ENCODE peak calls at places on chromosomes 11 and 22, in six cellular contexts. I is testis, E is HCT116, D is A549, S is gastrocnemius medialis, T is endothelial cell of umbilical vein. B is an unnamed sample.

GRCh38 chr11:48019230-48019584 is 38.8 kb downstream of the PTPRJ start:
- DNase-seq in I (no peak), E (no peak), D (no peak), S (no peak), T (peak; percentile 65), B (no peak)

GRCh38 chr11:122293298-122294023 is 177.4 kb upstream of the BLID start:
- DNase-seq in I (peak; percentile 60), E (no peak), D (no peak), S (no peak), T (no peak), B (no peak)

GRCh38 chr11:45876401-45876800 is 9.1 kb upstream of the MAPK8IP1 start:
- DNase-seq in I (no peak), E (no peak), D (no peak), S (no peak), T (no peak), B (no peak)

GRCh38 chr22:37906364-37907008 is 389 bp downstream of the MICALL1 start:
- DNase-seq in I (peak; percentile 24), E (no peak), D (no peak), S (no peak), T (no peak), B (peak; percentile 89)

GRCh38 chr22:27845603-27846100 is 44.1 kb upstream of the MN1 start:
- DNase-seq in I (peak; percentile 5), E (no peak), D (no peak), S (no peak), T (no peak), B (no peak)

GRCh38 chr11:92276773-92277172 is 52.2 kb downstream of the FAT3 start:
- DNase-seq in I (no peak), E (no peak), D (no peak), S (no peak), T (peak; percentile 4), B (no peak)

GRCh38 chr11:116693206-116694016 is 79.4 kb downstream of the BUD13 start:
- DNase-seq in I (no peak), E (no peak), D (no peak), S (no peak), T (no peak), B (peak; percentile 59)

GRCh38 chr11:14248577-14248976 is 110.4 kb downstream of the RRAS2 start:
- DNase-seq in I (peak; percentile 26), E (no peak), D (no peak), S (no peak), T (no peak), B (no peak)

GRCh38 chr11:69115586-69116560 is 39.9 kb upstream of the SMIM38 start:
- DNase-seq in I (no peak), E (no peak), D (peak; percentile 35), S (no peak), T (no peak), B (peak; percentile 61)

GRCh38 chr11:32325187-32325586 is 110.2 kb downstream of the WT1 start:
- DNase-seq in I (peak; percentile 36), E (no peak), D (no peak), S (no peak), T (no peak), B (no peak)

GRCh38 chr11:98194611-98195010 is 826.1 kb upstream of the CNTN5 start:
- DNase-seq in I (no peak), E (no peak), D (no peak), S (no peak), T (no peak), B (no peak)

GRCh38 chr11:124752471-124753100 is 531 bp upstream of the VSIG2 start:
- DNase-seq in I (no peak), E (no peak), D (no peak), S (no peak), T (no peak), B (no peak)

GRCh38 chr11:71490044-71490730 is 36.9 kb upstream of the KRTAP5-7 start:
- DNase-seq in I (no peak), E (no peak), D (no peak), S (no peak), T (no peak), B (no peak)

GRCh38 chr11:35579557-35580396 is 38.5 kb upstream of the FJX1 start:
- DNase-seq in I (no peak), E (peak; percentile 46), D (peak; percentile 69), S (no peak), T (no peak), B (no peak)

GRCh38 chr11:1237851-1238250 is 15.0 kb downstream of the MUC5B start:
- DNase-seq in I (no peak), E (no peak), D (no peak), S (no peak), T (no peak), B (no peak)

DNA sequence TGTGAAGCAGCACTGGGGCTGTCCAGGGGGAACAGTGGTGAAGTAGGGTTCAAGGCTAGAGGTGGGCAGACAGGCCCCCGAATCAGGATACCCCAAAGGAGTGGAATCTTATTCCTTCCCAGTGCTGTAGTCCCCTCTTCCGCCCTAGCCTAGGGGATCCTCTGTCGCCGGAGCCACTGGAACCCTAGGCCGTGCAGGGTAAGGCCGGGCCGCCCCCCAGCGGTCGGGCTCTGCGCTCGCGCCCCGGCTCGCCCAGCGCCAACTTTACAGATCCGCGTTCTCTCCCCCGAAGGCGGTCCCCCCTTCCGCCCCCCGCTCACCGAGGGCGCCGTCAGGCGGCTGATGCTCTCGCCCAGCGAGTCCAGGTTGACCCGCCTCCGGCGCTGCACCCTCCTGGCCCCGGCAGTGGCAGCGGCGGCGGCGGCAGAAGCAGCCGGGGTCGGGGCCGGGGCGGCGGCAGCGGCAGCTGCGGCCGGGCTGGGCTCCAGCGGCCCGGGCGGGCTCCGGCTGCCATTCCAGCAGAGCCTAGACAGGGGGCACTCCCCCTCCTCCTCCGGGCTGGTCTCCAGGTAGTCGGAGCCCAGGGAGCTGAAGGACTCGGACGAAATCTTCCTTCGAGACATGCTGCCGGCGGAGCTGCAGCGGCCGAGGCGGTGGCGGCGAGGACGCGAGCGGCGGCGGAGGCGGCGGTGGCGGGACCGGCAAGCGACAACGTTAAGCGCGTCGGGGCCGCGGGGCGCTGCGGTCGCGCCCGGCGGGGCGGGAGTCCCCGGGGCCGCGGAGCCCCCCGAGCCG is 646 bp downstream of the GUCY1A2 start:
- DNase-seq in I (peak; percentile 74), E (no peak), D (peak; percentile 21), S (no peak), T (peak; percentile 7), B (peak; percentile 78)
- H3K4me3 ChIP-seq in I (peak overlapping the region; percentile 75), E (no peak overlapping the region), D (peak overlapping the region; percentile 62), S (peak overlapping the region; percentile 43), T (peak overlapping the region; percentile 20), B (peak overlapping the region; percentile 18)

GRCh38 chr11:126414615-126415014 is 59.1 kb downstream of the ST3GAL4 start:
- DNase-seq in I (no peak), E (no peak), D (no peak), S (no peak), T (no peak), B (no peak)

GRCh38 chr11:126415669-126416420 is 60.4 kb downstream of the ST3GAL4 start:
- DNase-seq in I (peak; percentile 87), E (no peak), D (no peak), S (no peak), T (no peak), B (no peak)

GRCh38 chr11:126417463-126417862 is 62.0 kb downstream of the ST3GAL4 start:
- DNase-seq in I (no peak), E (no peak), D (no peak), S (no peak), T (no peak), B (no peak)

GRCh38 chr11:126415128-126415527 is 59.6 kb downstream of the ST3GAL4 start:
- DNase-seq in I (peak; percentile 88), E (no peak), D (no peak), S (peak; percentile 41), T (no peak), B (no peak)

DNA sequence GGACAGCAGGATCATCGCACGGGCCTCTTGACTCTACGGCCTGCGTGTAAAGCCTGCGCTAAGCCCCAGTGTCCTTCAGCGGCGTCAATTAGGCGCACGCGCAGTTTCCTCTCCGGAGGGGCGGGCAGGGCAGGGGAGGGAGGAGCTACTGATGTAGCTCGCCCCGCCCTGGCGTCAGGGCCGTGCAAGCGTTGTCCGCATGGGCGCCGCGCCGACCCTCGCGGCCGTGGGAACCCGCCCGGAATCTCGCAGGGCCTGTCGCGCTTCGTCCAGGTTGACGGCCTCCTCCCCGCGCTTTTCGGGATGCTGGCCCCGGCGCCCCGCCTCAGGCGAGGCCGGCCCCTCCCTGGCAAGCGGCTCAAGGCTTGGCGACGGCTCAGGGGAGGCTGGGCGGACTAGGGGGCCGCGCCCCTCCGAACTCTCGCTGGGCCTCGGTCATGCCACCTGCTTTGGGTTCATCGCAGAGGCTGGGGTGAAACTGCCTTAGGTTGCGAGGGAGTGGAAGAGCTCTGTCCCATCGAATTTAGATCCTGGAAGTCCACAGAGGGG is 61.1 kb downstream of the ST3GAL4 start:
- DNase-seq in I (peak; percentile 94), E (no peak), D (no peak), S (peak; percentile 67), T (peak; percentile 91), B (peak; percentile 94)
- TF ChIP-seq POLR2A in I (no peak), E (no peak), D (no peak), S (peak; percentile 22), T (peak; percentile 76), B (no peak)

GRCh38 chr22:29715240-29715639 is 4.6 kb upstream of the CABP7 start:
- DNase-seq in I (no peak), E (no peak), D (no peak), S (no peak), T (no peak), B (no peak)

GRCh38 chr22:29713156-29713715 is 6.6 kb upstream of the CABP7 start:
- DNase-seq in I (no peak), E (no peak), D (no peak), S (no peak), T (no peak), B (no peak)

GRCh38 chr22:29717789-29718188 is 2.0 kb upstream of the CABP7 start:
- DNase-seq in I (no peak), E (no peak), D (no peak), S (no peak), T (no peak), B (no peak)

GRCh38 chr22:29716814-29717213 is 3.0 kb upstream of the CABP7 start:
- DNase-seq in I (peak; percentile 76), E (peak; percentile 24), D (no peak), S (no peak), T (peak; percentile 70), B (no peak)

DNA sequence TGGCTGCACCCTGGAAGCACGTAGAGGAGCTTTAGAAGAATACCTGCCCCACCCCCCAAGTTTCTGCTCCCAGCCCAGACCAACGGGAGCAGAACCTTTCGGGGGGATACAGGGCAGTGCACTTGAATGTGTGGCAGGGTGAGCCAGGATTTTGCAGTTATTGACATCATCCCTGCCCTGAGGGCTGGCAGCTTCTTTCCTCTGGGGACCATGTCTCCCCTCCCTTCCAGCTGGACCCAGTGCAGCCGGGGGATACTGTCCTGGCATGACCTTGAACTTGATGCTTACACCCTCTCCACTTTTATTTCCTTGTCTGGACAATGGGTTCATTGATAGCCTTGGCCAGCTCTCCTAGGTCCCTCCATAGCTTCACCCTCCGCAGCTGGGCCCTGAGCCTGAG is 4.1 kb upstream of the CABP7 start:
- DNase-seq in I (no peak), E (no peak), D (no peak), S (no peak), T (no peak), B (no peak)
- TF ChIP-seq CTCF in I (no peak), E (no peak), D (no peak), S (no peak), T (no peak), B (no peak)

DNA sequence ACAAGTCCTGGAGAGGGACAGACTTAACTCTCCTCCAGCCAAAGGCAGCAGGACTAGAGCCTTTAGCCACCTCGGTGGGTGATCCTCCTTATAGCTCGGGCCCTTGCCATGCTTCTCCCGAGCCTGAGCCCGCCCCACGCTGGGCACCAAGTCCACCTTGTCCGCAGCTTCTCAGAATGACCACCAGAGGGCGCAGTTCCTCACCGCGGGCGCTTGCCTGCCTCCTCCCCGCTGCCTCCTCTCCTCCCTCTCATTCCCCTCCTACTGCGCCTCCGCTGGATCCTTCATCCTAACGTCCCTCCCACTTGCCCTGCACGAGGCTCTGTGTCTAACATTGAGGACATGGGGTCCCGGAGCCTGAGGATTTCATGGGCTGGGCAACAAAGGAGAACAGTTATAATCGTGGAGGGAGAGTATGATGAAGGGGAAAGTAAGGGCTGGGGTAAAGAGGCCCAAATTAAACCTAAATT is 11.3 kb upstream of the MOGAT2 start:
- DNase-seq in I (peak; percentile 83), E (peak; percentile 77), D (peak; percentile 80), S (peak; percentile 47), T (peak; percentile 72), B (peak; percentile 91)
- H3K4me3 ChIP-seq in I (no peak overlapping the region), E (no peak overlapping the region), D (no peak overlapping the region), S (no peak overlapping the region), T (no peak overlapping the region), B (no peak overlapping the region)